ENCODE peak calls at places on chromosomes 3 and 15, in four cellular contexts. Q, S, N and Z are unnamed samples.

GRCh38 chr3:163474766-163475165 is 1603.5 kb downstream of the SI start:
- DNase-seq in S (no peak), N (no peak), Q (no peak), Z (no peak)

GRCh38 chr15:35427091-35427490 is 118.9 kb downstream of the DPH6 start:
- DNase-seq in S (no peak), N (no peak), Q (no peak), Z (no peak)

GRCh38 chr15:95018888-95019545 is 787.7 kb downstream of the MCTP2 start:
- DNase-seq in S (peak), N (no peak), Q (no peak), Z (no peak)

GRCh38 chr3:41117398-41117870 is 81.9 kb upstream of the CTNNB1 start:
- DNase-seq in N (no peak), Q (peak), S (peak), Z (peak)

GRCh38 chr3:172148269-172148668 is 108.9 kb downstream of the FNDC3B start:
- DNase-seq in N (no peak), Q (no peak), S (no peak), Z (no peak)

GRCh38 chr15:58805095-58805494 is 34.0 kb downstream of the MINDY2 start:
- DNase-seq in N (no peak), Q (no peak), S (no peak), Z (no peak)

GRCh38 chr3:141499965-141500364 is 13.1 kb downstream of the RASA2 start:
- DNase-seq in S (no peak), Q (no peak), N (no peak), Z (no peak)

GRCh38 chr3:30347679-30348216 is 258.7 kb upstream of the TGFBR2 start:
- DNase-seq in Q (peak), N (no peak), S (no peak), Z (no peak)

GRCh38 chr3:123068227-123069020 is 1.6 kb downstream of the PDIA5 start:
- DNase-seq in S (peak), N (peak), Q (peak), Z (peak)

GRCh38 chr3:39271363-39271762 is 8.5 kb downstream of the CX3CR1 start:
- DNase-seq in S (no peak), Q (no peak), N (no peak), Z (no peak)

GRCh38 chr15:39616731-39617455 is 36.0 kb downstream of the THBS1 start:
- DNase-seq in S (no peak), Q (no peak), N (no peak), Z (no peak)

GRCh38 chr15:73936181-73936580 is 9.9 kb downstream of the LOXL1 start:
- DNase-seq in N (no peak), S (no peak), Q (no peak), Z (no peak)

GRCh38 chr3:89571707-89572106 is 464.3 kb downstream of the EPHA3 start:
- DNase-seq in S (no peak), Q (no peak), N (no peak), Z (no peak)

GRCh38 chr3:57221883-57222282 is 5.6 kb upstream of the APPL1 start:
- DNase-seq in N (no peak), S (peak), Q (peak), Z (no peak)

GRCh38 chr15:31801152-31801551 is 229.2 kb upstream of the CHRNA7 start:
- DNase-seq in S (no peak), N (no peak), Q (no peak), Z (no peak)

GRCh38 chr3:86180696-86181095 is 810.3 kb downstream of the VGLL3 start:
- DNase-seq in S (no peak), N (no peak), Q (peak), Z (no peak)

GRCh38 chr3:86175051-86175536 is 815.9 kb downstream of the VGLL3 start:
- DNase-seq in S (no peak), N (peak), Q (no peak), Z (no peak)

GRCh38 chr3:86178095-86178494 is 812.9 kb downstream of the VGLL3 start:
- DNase-seq in Q (no peak), S (no peak), N (no peak), Z (no peak)

GRCh38 chr3:86173401-86173800 is 817.5 kb downstream of the VGLL3 start:
- DNase-seq in S (no peak), N (no peak), Q (no peak), Z (no peak)

GRCh38 chr3:86175593-86175992 is 815.4 kb downstream of the VGLL3 start:
- DNase-seq in S (no peak), Q (no peak), N (peak), Z (no peak)
- TF ChIP-seq FOSL1 in S (no peak), Q (no peak), N (no peak), Z (no peak)

DNA sequence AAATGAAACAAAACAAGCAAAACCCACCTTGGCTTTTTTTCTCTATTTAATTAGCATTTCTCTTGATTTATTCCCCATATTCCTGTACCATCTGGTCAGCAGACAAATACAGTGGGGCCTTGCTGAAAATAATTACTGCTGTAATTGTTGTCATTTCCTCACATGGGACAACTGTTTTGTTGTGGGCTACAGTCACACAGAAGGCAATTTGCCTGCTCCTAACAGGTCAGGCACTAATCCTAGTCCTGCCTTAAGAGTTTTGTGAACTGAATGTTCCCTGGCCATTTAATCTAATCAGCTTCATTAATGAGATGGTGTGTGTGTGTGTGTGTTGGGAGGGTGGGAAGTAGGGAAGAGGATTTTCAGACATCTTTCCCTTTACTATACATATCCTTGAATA is 11.6 kb downstream of the TRPC1 start:
- DNase-seq in Q (no peak), S (no peak), N (no peak), Z (no peak)
- TF ChIP-seq FOSL1 in Q (no peak), S (no peak), N (no peak), Z (no peak)

GRCh38 chr15:65211157-65211982 is at the start of gene CILP:
- DNase-seq in N (no peak), S (no peak), Q (no peak), Z (no peak)
- TF ChIP-seq FOSL1 in N (no peak), S (no peak), Q (no peak), Z (no peak)

GRCh38 chr3:159187706-159188105 is 385.9 kb downstream of the MFSD1 start:
- DNase-seq in N (no peak), S (no peak), Q (no peak), Z (no peak)
- TF ChIP-seq FOSL1 in N (no peak), S (no peak), Q (no peak), Z (no peak)